ENCODE peak calls at places on chromosomes 13 and 19, in ten cellular contexts. Q, N, K, O, Y, M, A, B, S and F are unnamed samples.

GRCh38 chr13:76398426-76398825 is 487.8 kb downstream of the KCTD12 start:
- DNase-seq in M (no peak), K (no peak), S (no peak), Q (no peak), B (no peak), Y (no peak), N (no peak), O (no peak), A (no peak), F (no peak)

GRCh38 chr13:76656496-76656895 is 229.7 kb downstream of the KCTD12 start:
- DNase-seq in A (no peak), Y (no peak), Q (no peak), O (no peak), N (no peak), K (no peak), M (no peak), B (no peak), S (no peak), F (peak)

GRCh38 chr19:1566392-1567115 is 1.6 kb downstream of the MEX3D start:
- DNase-seq in Q (no peak), S (peak), B (peak), K (peak), M (peak), A (peak), Y (peak), N (peak), O (peak), F (no peak)

GRCh38 chr19:5585461-5586299 is 17.9 kb upstream of the TINCR start:
- DNase-seq in Y (no peak), M (peak), Q (no peak), B (peak), S (peak), A (no peak), O (no peak), N (no peak), K (peak), F (no peak)

GRCh38 chr13:110546933-110547332 is 14.6 kb downstream of the RAB20 start:
- DNase-seq in O (peak), N (peak), A (peak), Y (peak), K (peak), M (peak), B (no peak), Q (no peak), S (peak), F (no peak)

GRCh38 chr19:22831211-22831610 is 880 bp upstream of the ZNF723 start:
- DNase-seq in B (no peak), A (no peak), S (no peak), M (no peak), N (no peak), Y (no peak), K (no peak), Q (no peak), O (no peak), F (no peak)

GRCh38 chr19:18776288-18776594 is 14.9 kb downstream of the COMP start:
- DNase-seq in A (no peak), O (no peak), S (no peak), Y (no peak), K (peak), M (peak), B (no peak), Q (no peak), N (no peak), F (no peak)

GRCh38 chr19:53977991-53978731 is 13.3 kb upstream of the CACNG6 start:
- DNase-seq in Y (peak), Q (no peak), B (peak), M (peak), A (peak), K (peak), N (peak), O (peak), S (peak), F (no peak)

GRCh38 chr19:50679177-50680125 is 30.2 kb downstream of the C19orf81 start:
- DNase-seq in A (peak), K (peak), N (peak), M (peak), B (peak), O (peak), S (peak), Y (peak), Q (peak), F (peak)

GRCh38 chr19:48741222-48741999 is 1.0 kb upstream of the RASIP1 start:
- DNase-seq in Y (peak), A (no peak), Q (no peak), O (no peak), M (no peak), B (no peak), N (no peak), K (peak), S (peak), F (peak)

GRCh38 chr19:32254128-32254527 is 91.3 kb upstream of the ZNF507 start:
- DNase-seq in S (no peak), B (no peak), Y (no peak), N (no peak), K (no peak), O (no peak), M (no peak), A (no peak), Q (no peak), F (no peak)

GRCh38 chr13:50241479-50241878 is 226.2 kb downstream of the KCNRG start:
- DNase-seq in Y (no peak), A (no peak), S (no peak), K (no peak), Q (no peak), M (no peak), O (no peak), N (no peak), B (no peak), F (no peak)

GRCh38 chr13:50238922-50239321 is 223.7 kb downstream of the KCNRG start:
- DNase-seq in Q (no peak), K (no peak), Y (no peak), A (no peak), N (no peak), B (no peak), M (no peak), O (no peak), S (no peak), F (no peak)

GRCh38 chr13:50235604-50236003 is 220.4 kb downstream of the KCNRG start:
- DNase-seq in O (no peak), N (no peak), K (no peak), M (no peak), A (no peak), Y (no peak), Q (no peak), S (no peak), B (no peak), F (no peak)

DNA sequence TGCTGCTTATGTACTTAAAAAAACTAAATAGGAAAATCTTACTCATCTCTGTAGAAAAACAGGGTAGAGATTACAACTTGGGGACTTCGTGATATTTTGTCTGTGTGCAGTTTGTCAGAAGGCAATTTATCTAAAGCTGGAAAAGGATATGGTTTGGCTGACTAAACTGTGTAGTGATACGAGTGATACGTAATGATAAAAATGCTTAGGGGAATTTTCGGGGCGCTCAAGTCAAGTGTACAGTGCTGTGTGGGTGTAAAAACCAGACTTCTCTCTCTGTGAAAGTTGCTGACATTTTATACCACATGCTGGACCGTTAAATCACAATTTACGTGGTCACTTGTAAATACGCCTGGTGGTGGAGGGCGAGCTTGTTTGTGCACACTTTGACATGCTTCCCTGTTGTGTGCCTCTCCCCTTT is 221.7 kb downstream of the KCNRG start:
- DNase-seq in Y (no peak), S (no peak), N (no peak), B (no peak), K (no peak), O (no peak), M (peak), A (no peak), Q (no peak), F (no peak)
- H3K27ac ChIP-seq in Y (no peak), S (no peak), N (no peak), B (no peak), K (no peak), O (no peak), M (no peak), A (no peak), Q (no peak), F (no peak)

GRCh38 chr13:114231886-114232285 is 2.8 kb upstream of the CDC16 start:
- DNase-seq in Q (no peak), O (no peak), B (no peak), S (no peak), M (no peak), N (no peak), K (no peak), A (no peak), Y (no peak), F (no peak)

GRCh38 chr13:114229486-114229885 is 5.2 kb upstream of the CDC16 start:
- DNase-seq in A (no peak), S (no peak), M (peak), Y (no peak), N (no peak), K (no peak), O (no peak), B (no peak), Q (no peak), F (no peak)

GRCh38 chr13:114228176-114228575 is 6.5 kb upstream of the CDC16 start:
- DNase-seq in Q (no peak), Y (no peak), A (no peak), O (no peak), M (no peak), B (no peak), S (no peak), N (no peak), K (no peak), F (no peak)

GRCh38 chr13:114230117-114230516 is 4.6 kb upstream of the CDC16 start:
- DNase-seq in B (no peak), N (no peak), Q (no peak), K (no peak), S (no peak), O (no peak), A (no peak), Y (no peak), M (peak), F (no peak)

GRCh38 chr13:114230575-114230974 is 4.1 kb upstream of the CDC16 start:
- DNase-seq in O (no peak), N (no peak), S (no peak), A (no peak), Y (no peak), M (no peak), Q (no peak), B (no peak), K (no peak), F (no peak)
- H3K4me3 ChIP-seq in O (no peak), N (no peak), S (no peak), A (no peak), Y (no peak), M (no peak), Q (no peak), B (no peak), K (no peak), F (no peak)

DNA sequence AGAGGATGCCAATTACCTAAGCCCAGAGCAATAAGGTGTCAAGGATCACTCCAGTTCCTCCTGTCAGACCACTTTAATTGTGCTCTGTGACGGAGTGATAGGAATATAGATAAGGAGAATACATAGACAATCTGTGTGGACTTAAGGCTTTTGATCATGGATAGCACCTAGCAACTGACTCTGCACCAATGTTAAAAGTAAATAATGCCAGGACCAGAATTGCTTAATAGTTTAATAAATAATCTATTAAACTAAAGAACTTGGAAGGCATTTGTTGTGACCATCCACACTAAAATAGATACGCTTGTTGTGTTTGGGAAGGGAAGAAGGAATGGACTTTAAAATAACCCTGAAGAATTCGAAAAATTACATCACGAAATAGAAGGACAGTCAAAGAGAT is 390.8 kb upstream of the ARGLU1 start:
- DNase-seq in M (no peak), N (no peak), K (no peak), A (no peak), B (no peak), O (no peak), Y (no peak), S (no peak), Q (no peak), F (no peak)
- H3K27ac ChIP-seq in M (no peak), N (no peak), K (no peak), A (no peak), B (no peak), O (no peak), Y (no peak), S (no peak), Q (no peak), F (no peak)

GRCh38 chr13:51223284-51224270 is 1.4 kb downstream of the FAM124A start:
- DNase-seq in K (no peak), N (no peak), S (no peak), A (no peak), Y (no peak), O (no peak), M (no peak), B (no peak), Q (no peak), F (no peak)
- H3K4me3 ChIP-seq in K (peak), N (peak), S (no peak), A (peak), Y (peak), O (no peak), M (peak), B (peak), Q (no peak), F (no peak)

DNA sequence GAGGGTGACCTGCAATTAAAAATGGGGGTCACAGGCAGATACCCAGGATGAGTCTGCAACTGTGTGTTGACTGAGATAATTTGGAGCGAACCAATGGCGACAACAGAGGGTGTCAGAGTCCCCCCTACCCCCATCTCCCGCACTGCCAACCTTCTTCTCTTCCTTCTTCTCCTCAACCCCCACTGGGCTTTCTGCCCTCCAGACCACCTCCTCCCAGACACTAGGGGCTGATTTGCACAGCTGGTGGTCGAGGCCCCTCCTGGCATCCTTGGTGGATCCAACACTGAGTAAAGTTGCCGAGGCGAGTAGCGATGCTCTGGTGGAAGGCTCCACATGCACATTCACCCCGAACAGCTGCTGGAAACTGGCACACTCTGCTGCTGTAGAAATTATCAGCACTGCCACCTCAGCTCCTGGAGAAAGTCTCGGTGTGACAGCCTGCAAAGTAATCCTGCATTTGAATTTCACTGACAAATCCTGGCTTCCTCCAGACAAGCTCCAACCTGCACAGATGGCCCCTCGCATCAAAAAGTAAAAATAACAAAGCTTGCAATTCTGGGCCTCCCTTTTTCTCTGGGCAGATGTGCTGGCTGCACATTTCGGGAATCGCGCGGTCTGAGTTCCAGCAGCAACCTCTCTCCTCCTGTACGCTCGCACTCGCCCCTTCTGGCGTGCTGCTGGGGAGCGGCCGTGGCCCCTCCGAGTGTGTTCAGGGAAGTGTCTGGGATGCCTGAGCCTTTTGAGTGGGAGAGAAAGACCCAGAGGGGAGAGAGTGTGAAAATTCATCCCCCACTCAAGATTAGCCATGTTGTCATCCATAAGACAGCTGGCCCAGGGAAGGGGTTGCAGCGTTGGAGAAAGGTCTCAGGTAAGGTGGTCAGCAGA is 28.5 kb downstream of the CCNE1 start:
- DNase-seq in N (no peak), K (no peak), O (peak), M (no peak), Q (no peak), Y (no peak), B (no peak), A (no peak), S (no peak), F (no peak)
- H3K27ac ChIP-seq in N (no peak), K (no peak), O (no peak), M (no peak), Q (no peak), Y (no peak), B (no peak), A (no peak), S (no peak), F (no peak)

GRCh38 chr13:23681253-23681652 is 111.0 kb downstream of the TNFRSF19 start:
- DNase-seq in M (peak), O (no peak), Y (no peak), A (no peak), K (no peak), N (no peak), B (no peak), S (no peak), Q (no peak), F (no peak)
- H3K4me3 ChIP-seq in M (no peak), O (no peak), Y (no peak), A (no peak), K (no peak), N (no peak), B (no peak), S (no peak), Q (no peak), F (no peak)

DNA sequence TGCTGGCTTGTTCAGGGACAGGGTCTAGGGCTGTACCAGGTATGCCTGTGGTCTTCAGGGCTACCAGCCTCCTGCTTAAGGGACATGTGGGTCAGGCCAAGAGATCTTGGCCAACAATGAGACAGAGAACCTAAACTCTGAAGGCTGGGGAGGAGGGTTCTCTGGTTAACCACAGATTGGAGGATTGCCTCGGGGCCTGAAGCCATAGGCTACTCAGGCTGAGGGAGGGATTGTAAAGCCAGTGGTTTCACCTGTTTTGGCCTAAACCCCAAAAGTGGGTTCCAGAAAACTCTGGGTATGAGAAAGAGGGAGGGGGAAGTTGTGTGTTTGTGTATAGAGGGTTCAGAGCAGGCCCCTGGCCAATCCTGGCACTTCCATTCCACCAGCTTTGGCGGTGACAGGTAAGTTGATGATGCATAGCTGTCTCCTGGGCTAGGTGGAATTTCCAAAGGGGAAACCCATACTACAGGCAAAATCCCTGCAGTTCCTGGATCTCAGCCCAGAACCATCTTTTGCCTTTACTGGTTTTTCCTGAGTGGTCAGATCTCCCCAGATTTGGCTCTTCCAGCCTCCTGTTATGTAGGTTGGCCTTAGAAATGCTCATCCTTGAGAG is 13.5 kb upstream of the CCDC97 start:
- DNase-seq in Q (no peak), N (no peak), A (no peak), M (no peak), K (no peak), S (no peak), O (peak), Y (no peak), B (no peak), F (no peak)
- H3K27ac ChIP-seq in Q (peak), N (peak), A (peak), M (peak), K (peak), S (peak), O (peak), Y (peak), B (no peak), F (peak)